ENCODE peak calls at places on chromosomes 5 and 9, in ten cellular contexts. U, L, O, H, T, Y, E, W, J and F are unnamed samples.

GRCh38 chr9:98330831-98331230 is 75.4 kb upstream of the TBC1D2 start:
- DNase-seq in O (no peak), J (no peak), E (no peak), L (no peak), Y (no peak), W (no peak), T (no peak), U (no peak), H (no peak), F (no peak)

GRCh38 chr5:54678737-54679136 is 161.2 kb downstream of the SNX18 start:
- DNase-seq in O (no peak), T (no peak), J (no peak), Y (no peak), L (no peak), W (no peak), U (no peak), E (no peak), H (no peak), F (no peak)

GRCh38 chr5:33736510-33736909 is 155.3 kb downstream of the ADAMTS12 start:
- DNase-seq in H (no peak), U (no peak), L (no peak), Y (no peak), O (no peak), E (no peak), J (no peak), T (no peak), W (no peak), F (no peak)

GRCh38 chr5:172820046-172820767 is 13.8 kb upstream of the ERGIC1 start:
- DNase-seq in L (peak), U (no peak), H (peak), O (peak), J (peak), W (peak), E (no peak), Y (no peak), T (peak), F (peak)

GRCh38 chr5:5331838-5332237 is 90.6 kb upstream of the ICE1 start:
- DNase-seq in H (no peak), Y (no peak), T (no peak), E (no peak), O (no peak), W (no peak), U (no peak), J (no peak), L (no peak), F (no peak)

GRCh38 chr9:17236147-17236546 is 101.3 kb downstream of the CNTLN start:
- DNase-seq in E (no peak), W (no peak), T (no peak), H (no peak), L (no peak), O (no peak), J (no peak), U (no peak), Y (no peak), F (no peak)

GRCh38 chr9:91817106-91817492 is 132.9 kb downstream of the ROR2 start:
- DNase-seq in T (no peak), H (no peak), E (no peak), O (no peak), L (no peak), Y (no peak), J (no peak), W (no peak), U (no peak), F (no peak)

GRCh38 chr9:13213337-13213736 is 66.2 kb downstream of the MPDZ start:
- DNase-seq in H (no peak), Y (no peak), J (no peak), E (no peak), O (no peak), L (no peak), W (no peak), U (no peak), T (no peak), F (no peak)

GRCh38 chr9:129874261-129875101 is 39.2 kb downstream of the USP20 start:
- DNase-seq in U (no peak), Y (no peak), H (no peak), J (no peak), E (no peak), L (no peak), O (no peak), T (peak), W (no peak), F (no peak)

GRCh38 chr9:2271426-2271825 is 256.3 kb downstream of the SMARCA2 start:
- DNase-seq in O (peak), T (no peak), Y (peak), E (no peak), H (no peak), W (peak), L (no peak), U (no peak), J (peak), F (peak)

GRCh38 chr9:93599571-93600403 is 23.4 kb downstream of the PHF2 start:
- DNase-seq in J (no peak), T (no peak), L (no peak), Y (no peak), U (no peak), W (no peak), H (no peak), E (peak), O (no peak), F (no peak)

GRCh38 chr9:98944130-98945074 is 695 bp downstream of the COL15A1 start:
- DNase-seq in U (no peak), W (no peak), O (no peak), J (no peak), E (peak), L (no peak), T (peak), Y (peak), H (no peak), F (no peak)

GRCh38 chr9:79700607-79701330 is 129.0 kb downstream of the TLE4 start:
- DNase-seq in J (no peak), E (no peak), W (no peak), Y (no peak), H (no peak), T (no peak), L (no peak), U (no peak), O (no peak), F (no peak)

GRCh38 chr9:107423540-107423939 is 66.0 kb downstream of the KLF4 start:
- DNase-seq in E (no peak), U (no peak), L (no peak), O (no peak), H (peak), J (no peak), Y (no peak), W (no peak), T (no peak), F (no peak)

GRCh38 chr5:117454716-117455212 is 880.1 kb upstream of the SEMA6A start:
- DNase-seq in U (peak), W (peak), J (peak), O (peak), E (peak), Y (peak), H (peak), T (peak), L (peak), F (peak)

GRCh38 chr9:94213513-94214124 is 45.5 kb upstream of the ZNF169 start:
- DNase-seq in H (peak), E (peak), J (peak), L (peak), W (peak), U (peak), Y (peak), O (peak), T (no peak), F (peak)

GRCh38 chr5:92566113-92566767 is 1014.8 kb downstream of the NR2F1-AS1 start:
- DNase-seq in U (no peak), H (no peak), W (no peak), Y (no peak), E (no peak), O (no peak), J (no peak), L (no peak), T (no peak), F (no peak)

GRCh38 chr5:141513627-141514329 is 24.9 kb downstream of the PCDHGC5 start:
- DNase-seq in W (peak), Y (no peak), E (peak), L (peak), U (no peak), J (no peak), O (no peak), T (peak), H (no peak), F (peak)

GRCh38 chr9:104911029-104911607 is 16.8 kb downstream of the ABCA1 start:
- DNase-seq in J (no peak), W (no peak), U (no peak), T (no peak), O (no peak), H (no peak), E (no peak), L (no peak), Y (no peak), F (no peak)

GRCh38 chr5:179731791-179732411 is 721 bp upstream of the MAML1 start:
- DNase-seq in Y (peak), E (peak), J (no peak), O (no peak), U (no peak), L (no peak), H (no peak), T (peak), W (peak), F (no peak)
- TF ChIP-seq POLR2AphosphoS5 in Y (peak), E (no peak), J (no peak), O (no peak), U (no peak), L (no peak), H (no peak), T (no peak), W (no peak), F (no peak)

GRCh38 chr5:147821791-147822190 is 9.7 kb downstream of the SPINK1 start:
- DNase-seq in J (no peak), H (no peak), U (no peak), W (no peak), E (no peak), O (no peak), T (no peak), L (no peak), Y (no peak), F (no peak)

GRCh38 chr5:147831465-147831864 is at the start of gene SPINK1:
- DNase-seq in Y (no peak), L (no peak), J (no peak), U (no peak), H (peak), O (no peak), T (no peak), E (no peak), W (peak), F (no peak)

GRCh38 chr5:147822686-147823491 is 8.6 kb downstream of the SPINK1 start:
- DNase-seq in O (no peak), Y (peak), T (no peak), E (no peak), H (peak), J (peak), U (peak), L (peak), W (peak), F (no peak)

GRCh38 chr5:147830035-147830434 is 1.4 kb downstream of the SPINK1 start:
- DNase-seq in T (no peak), J (no peak), L (no peak), O (no peak), U (no peak), W (no peak), E (no peak), H (no peak), Y (no peak), F (no peak)

GRCh38 chr5:147826351-147826750 is 5.1 kb downstream of the SPINK1 start:
- DNase-seq in W (no peak), Y (no peak), U (no peak), O (no peak), T (no peak), J (no peak), L (no peak), H (no peak), E (no peak), F (no peak)
- H3K4me3 ChIP-seq in W (no peak), Y (no peak), U (no peak), O (no peak), T (no peak), J (no peak), L (no peak), H (peak), E (no peak), F (no peak)

DNA sequence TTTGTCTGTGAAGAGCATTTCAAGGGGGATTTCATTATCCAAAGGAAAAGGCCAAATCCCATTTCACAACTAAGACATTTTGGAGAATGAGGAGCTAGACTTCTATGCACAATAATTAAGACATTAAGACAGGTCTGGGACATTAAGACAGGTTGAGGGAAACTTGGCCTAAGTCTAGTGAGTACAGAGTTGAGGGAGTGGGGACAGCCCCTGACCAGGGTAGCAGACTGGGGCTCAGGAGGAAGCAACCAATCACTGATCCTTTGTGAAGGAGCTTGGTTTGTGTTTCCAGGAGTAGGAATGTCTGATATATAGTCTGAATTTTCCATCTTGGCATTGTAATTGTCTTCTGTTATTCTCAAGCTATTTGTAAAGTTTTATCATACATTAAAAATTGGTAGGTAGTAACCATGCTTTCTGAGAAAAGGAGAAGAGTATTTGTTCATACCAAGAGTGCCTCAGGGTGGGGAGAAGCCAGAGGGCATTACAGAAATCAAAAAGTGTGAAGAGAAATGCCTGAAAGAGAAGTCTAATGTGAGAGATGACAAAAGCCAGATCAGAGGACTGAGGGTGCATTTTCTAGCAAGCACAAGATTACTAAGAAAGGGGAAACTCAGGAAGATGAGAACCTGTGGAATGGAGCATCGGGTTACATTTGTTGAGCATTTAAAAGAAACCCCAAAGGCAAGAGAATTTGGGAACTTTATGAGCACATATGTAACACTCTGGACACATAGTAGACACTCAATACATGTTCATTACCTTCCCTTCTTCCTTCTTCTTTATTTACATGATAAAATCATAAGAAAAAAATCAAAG is 189.3 kb upstream of the PIK3R1 start:
- DNase-seq in L (no peak), E (no peak), W (no peak), H (no peak), U (no peak), Y (no peak), O (no peak), J (no peak), T (no peak), F (no peak)
- H3K27ac ChIP-seq in L (no peak), E (no peak), W (peak), H (no peak), U (no peak), Y (no peak), O (no peak), J (no peak), T (no peak), F (peak)

DNA sequence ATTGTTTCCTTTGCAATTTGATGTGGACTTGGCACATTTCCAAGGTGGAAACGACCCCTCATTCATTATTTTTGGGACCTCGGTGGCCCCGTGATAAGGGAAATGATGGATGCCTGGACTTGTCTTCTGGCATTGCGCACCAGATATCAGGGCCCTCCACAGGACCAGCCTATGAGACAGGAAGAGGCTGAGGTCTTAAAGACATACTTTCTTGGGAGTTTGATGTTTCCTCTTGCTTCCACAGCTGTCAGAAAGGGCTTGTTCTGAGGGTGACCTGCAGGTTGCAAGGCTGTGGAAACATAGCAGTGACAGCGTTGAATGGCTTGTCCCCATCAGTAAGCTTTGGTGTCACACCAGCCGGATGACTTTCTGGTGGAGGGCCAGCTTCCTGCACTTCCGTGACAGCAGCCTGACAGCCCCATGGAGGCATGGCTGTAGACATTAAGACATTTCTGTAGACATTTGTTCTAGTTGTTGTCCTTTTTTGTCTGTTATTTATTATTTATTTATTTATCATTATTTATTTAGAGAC is 143.2 kb downstream of the C9orf152 start:
- DNase-seq in E (no peak), T (no peak), O (no peak), J (no peak), Y (peak), W (no peak), H (no peak), U (no peak), L (no peak), F (no peak)
- TF ChIP-seq POLR2AphosphoS5 in E (no peak), T (no peak), O (no peak), J (no peak), Y (peak), W (no peak), H (no peak), U (no peak), L (no peak), F (no peak)